ENCODE peak calls at places on chromosome 10, in nine cellular contexts. R is heart right ventricle, V is left ventricle myocardium inferior, S is epithelial cell of esophagus, C is AG10803, O is cardiac muscle cell, X is right cardiac atrium, Q is aorta, M is ovary. T is an unnamed sample.
A peak's percentile ranks its signal among the peaks of the same experiment; 100 is the strongest.

GRCh38 chr10:100303724-100304319 is 17.3 kb upstream of the BLOC1S2 start:
- DNase-seq in R (no peak), V (no peak), S (peak; percentile 48), C (peak; percentile 21), O (peak; percentile 53), X (no peak), Q (no peak), M (no peak), T (no peak)

GRCh38 chr10:125720002-125720382 is 483 bp downstream of the EDRF1 start:
- DNase-seq in R (no peak), V (no peak), S (no peak), C (no peak), O (no peak), X (no peak), Q (no peak), M (no peak), T (no peak)

GRCh38 chr10:88038268-88038667 is 174.8 kb downstream of the PTEN start:
- DNase-seq in R (no peak), V (no peak), S (no peak), C (peak; percentile 84), O (no peak), X (no peak), Q (no peak), M (no peak), T (no peak)

GRCh38 chr10:112330154-112330553 is 43.8 kb upstream of the ACSL5 start:
- DNase-seq in R (no peak), V (no peak), S (peak; percentile 2), C (no peak), O (no peak), X (no peak), Q (no peak), M (no peak), T (peak; percentile 26)

GRCh38 chr10:126397640-126398382 is 9.5 kb upstream of the ADAM12 start:
- DNase-seq in R (no peak), V (no peak), S (peak; percentile 93), C (peak; percentile 98), O (no peak), X (no peak), Q (no peak), M (no peak), T (no peak)

GRCh38 chr10:115846528-115846927 is 426.5 kb downstream of the GFRA1 start:
- DNase-seq in R (no peak), V (no peak), S (no peak), C (no peak), O (no peak), X (no peak), Q (no peak), M (no peak), T (no peak)

GRCh38 chr10:83273035-83273434 is 866.3 kb upstream of the GHITM start:
- DNase-seq in R (no peak), V (no peak), S (no peak), C (no peak), O (no peak), X (no peak), Q (no peak), M (no peak), T (no peak)

GRCh38 chr10:63718453-63718852 is 197.3 kb downstream of the REEP3 start:
- DNase-seq in R (no peak), V (no peak), S (no peak), C (peak; percentile 56), O (no peak), X (no peak), Q (no peak), M (no peak), T (no peak)

GRCh38 chr10:34405611-34406462 is 409.3 kb downstream of the PARD3 start:
- DNase-seq in R (no peak), V (no peak), S (peak; percentile 39), C (no peak), O (no peak), X (no peak), Q (no peak), M (no peak), T (no peak)

GRCh38 chr10:13681095-13681494 is 94.3 kb downstream of the PRPF18 start:
- DNase-seq in R (no peak), V (no peak), S (no peak), C (no peak), O (no peak), X (no peak), Q (no peak), M (no peak), T (no peak)

GRCh38 chr10:127196227-127196954 is at the start of gene INSYN2A:
- DNase-seq in R (peak; percentile 48), V (peak; percentile 32), S (peak; percentile 54), C (peak; percentile 54), O (peak; percentile 47), X (peak; percentile 31), Q (no peak), M (peak; percentile 49), T (no peak)

GRCh38 chr10:239109-239508 is 103.9 kb downstream of the ZMYND11 start:
- DNase-seq in R (no peak), V (no peak), S (peak; percentile 90), C (no peak), O (no peak), X (no peak), Q (no peak), M (no peak), T (no peak)

GRCh38 chr10:43594944-43595589 is 11.2 kb upstream of the ZNF485 start:
- DNase-seq in R (peak; percentile 20), V (no peak), S (peak; percentile 4), C (peak; percentile 36), O (no peak), X (no peak), Q (no peak), M (no peak), T (peak; percentile 21)

GRCh38 chr10:26556756-26557640 is 118.9 kb downstream of the APBB1IP start:
- DNase-seq in R (no peak), V (no peak), S (peak; percentile 52), C (peak; percentile 61), O (peak; percentile 59), X (no peak), Q (no peak), M (no peak), T (peak; percentile 35)

GRCh38 chr10:31929986-31930675 is 1.5 kb upstream of the ARHGAP12 start:
- DNase-seq in R (no peak), V (no peak), S (no peak), C (no peak), O (no peak), X (no peak), Q (no peak), M (no peak), T (no peak)

GRCh38 chr10:133013478-133013877 is 71.1 kb upstream of the CFAP46 start:
- DNase-seq in R (peak; percentile 27), V (peak; percentile 39), S (no peak), C (no peak), O (no peak), X (peak; percentile 37), Q (peak; percentile 78), M (no peak), T (peak; percentile 82)

GRCh38 chr10:72276421-72277339 is 3.0 kb downstream of the DDIT4 start:
- DNase-seq in R (no peak), V (no peak), S (peak; percentile 80), C (peak; percentile 84), O (no peak), X (no peak), Q (no peak), M (peak; percentile 55), T (peak; percentile 86)

GRCh38 chr10:129972145-129972965 is 8.3 kb upstream of the EBF3 start:
- DNase-seq in R (no peak), V (no peak), S (no peak), C (peak; percentile 29), O (peak; percentile 35), X (peak; percentile 49), Q (peak; percentile 48), M (no peak), T (no peak)
- H3K4me3 ChIP-seq in R (peak overlapping the region; percentile 19), V (peak overlapping the region; percentile 69), S (no peak overlapping the region), C (peak overlapping the region; percentile 40), O (peak overlapping the region; percentile 19), X (peak overlapping the region; percentile 62), Q (no peak overlapping the region), M (no peak overlapping the region), T (no peak overlapping the region)

GRCh38 chr10:5538446-5538845 is 13.7 kb downstream of the CALML3 start:
- DNase-seq in R (no peak), V (no peak), S (peak; percentile 82), C (peak; percentile 74), O (no peak), X (no peak), Q (peak; percentile 25), M (no peak), T (no peak)
- H3K4me3 ChIP-seq in R (no peak overlapping the region), V (no peak overlapping the region), S (no peak overlapping the region), C (no peak overlapping the region), O (no peak overlapping the region), X (no peak overlapping the region), Q (no peak overlapping the region), M (no peak overlapping the region), T (no peak overlapping the region)

GRCh38 chr10:70886921-70887665 is 1.3 kb downstream of the PCBD1 start:
- DNase-seq in R (no peak), V (no peak), S (no peak), C (no peak), O (no peak), X (no peak), Q (no peak), M (no peak), T (no peak)
- H3K4me3 ChIP-seq in R (peak overlapping the region; percentile 83), V (peak overlapping the region; percentile 80), S (peak overlapping the region; percentile 76), C (peak overlapping the region; percentile 76), O (peak overlapping the region; percentile 49), X (peak overlapping the region; percentile 83), Q (peak overlapping the region; percentile 92), M (peak overlapping the region; percentile 77), T (no peak overlapping the region)

GRCh38 chr10:119305860-119306513 is 98.6 kb downstream of the GRK5 start:
- DNase-seq in R (peak; percentile 67), V (no peak), S (peak; percentile 95), C (peak; percentile 98), O (no peak), X (peak; percentile 83), Q (peak; percentile 93), M (peak; percentile 73), T (no peak)
- H3K4me3 ChIP-seq in R (no peak overlapping the region), V (no peak overlapping the region), S (no peak overlapping the region), C (no peak overlapping the region), O (no peak overlapping the region), X (no peak overlapping the region), Q (no peak overlapping the region), M (no peak overlapping the region), T (no peak overlapping the region)

DNA sequence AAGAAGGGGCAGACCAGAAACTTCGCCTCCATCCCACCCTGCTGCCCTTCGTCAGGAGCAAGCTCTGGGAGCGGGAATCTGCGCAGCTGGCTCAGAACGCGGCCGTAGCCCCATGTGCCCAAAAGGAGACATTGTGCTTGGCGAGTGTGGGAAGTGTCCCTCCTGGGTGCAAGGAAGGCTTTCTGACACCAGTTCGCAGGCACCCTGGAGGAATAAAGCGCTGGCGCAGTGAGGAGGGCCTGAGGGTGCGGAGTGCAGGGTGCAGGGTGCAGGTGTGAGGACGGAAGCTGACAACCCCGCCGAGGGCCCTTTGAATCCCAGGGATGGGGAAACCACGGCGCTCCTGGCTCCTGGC is 811 bp downstream of the SLIT1 start:
- DNase-seq in R (no peak), V (no peak), S (no peak), C (no peak), O (no peak), X (no peak), Q (no peak), M (no peak), T (no peak)
- H3K4me3 ChIP-seq in R (no peak overlapping the region), V (no peak overlapping the region), S (no peak overlapping the region), C (no peak overlapping the region), O (peak overlapping the region; percentile 45), X (no peak overlapping the region), Q (no peak overlapping the region), M (no peak overlapping the region), T (no peak overlapping the region)

GRCh38 chr10:49115015-49115795 is at the start of gene VSTM4:
- DNase-seq in R (peak; percentile 41), V (peak; percentile 61), S (no peak), C (peak; percentile 60), O (peak; percentile 71), X (peak; percentile 60), Q (peak; percentile 65), M (peak; percentile 81), T (peak; percentile 21)
- H3K4me3 ChIP-seq in R (peak within 1 kb of the TSS; percentile 51), V (peak within 1 kb of the TSS; percentile 77), S (no peak within 1 kb of the TSS), C (peak within 1 kb of the TSS; percentile 67), O (peak within 1 kb of the TSS; percentile 54), X (peak within 1 kb of the TSS; percentile 83), Q (peak within 1 kb of the TSS; percentile 90), M (peak within 1 kb of the TSS; percentile 66), T (no peak within 1 kb of the TSS)

T was measured in body of pancreas.